ENCODE peak calls at places on chromosomes 6 and 20, in ten cellular contexts. D is aorta, V is left ventricle myocardium inferior, N is psoas muscle, S is keratinocyte, F is colonic mucosa, R is SJSA1, C is mesenchymal stem cell, K is testis, Z is tibial nerve. O is an unnamed sample. For H3K9me3, the result is how much of the 10 kb centered on the place peaks cover.

GRCh38 chr6:42402184-42402583 is 49.5 kb downstream of the TRERF1 start:
- DNase-seq in D (no peak), V (no peak), N (no peak), S (no peak), F (no peak), R (no peak), C (peak), K (no peak), Z (no peak), O (no peak)

GRCh38 chr6:134835998-134836397 is 113.9 kb downstream of the ALDH8A1 start:
- DNase-seq in D (no peak), V (no peak), N (no peak), S (no peak), F (no peak), R (no peak), C (no peak), K (no peak), Z (no peak), O (no peak)

GRCh38 chr6:79796197-79796596 is 151.2 kb downstream of the ELOVL4 start:
- DNase-seq in D (no peak), V (no peak), N (no peak), S (no peak), F (no peak), R (no peak), C (no peak), K (peak), Z (no peak), O (no peak)

GRCh38 chr6:138493413-138493812 is 5.9 kb downstream of the NHSL1 start:
- DNase-seq in D (no peak), V (no peak), N (no peak), S (peak), F (no peak), R (no peak), C (peak), K (no peak), Z (no peak), O (no peak)

GRCh38 chr6:37675100-37675499 is 22.6 kb downstream of the MDGA1 start:
- DNase-seq in D (no peak), V (no peak), N (no peak), S (no peak), F (no peak), R (no peak), C (no peak), K (no peak), Z (no peak), O (no peak)

GRCh38 chr20:3927486-3928291 is 38.5 kb downstream of the PANK2 start:
- DNase-seq in D (peak), V (no peak), N (no peak), S (no peak), F (no peak), R (no peak), C (peak), K (no peak), Z (no peak), O (no peak)

GRCh38 chr6:7541175-7542064 is at the start of gene DSP:
- DNase-seq in D (peak), V (peak), N (peak), S (no peak), F (peak), R (no peak), C (peak), K (peak), Z (no peak), O (no peak)

GRCh38 chr6:149446791-149447376 is 37.9 kb downstream of the ZC3H12D start:
- DNase-seq in D (peak), V (no peak), N (peak), S (no peak), F (no peak), R (no peak), C (no peak), K (no peak), Z (no peak), O (no peak)

GRCh38 chr20:29300579-29301551 is 1956.6 kb upstream of the DEFB115 start:
- DNase-seq in D (no peak), V (no peak), N (peak), S (no peak), F (no peak), R (no peak), C (no peak), K (no peak), Z (no peak), O (no peak)

GRCh38 chr20:39075731-39076130 is 113.6 kb downstream of the DHX35 start:
- DNase-seq in D (no peak), V (no peak), N (no peak), S (no peak), F (no peak), R (no peak), C (no peak), K (no peak), Z (no peak), O (no peak)

GRCh38 chr20:60048634-60049578 is 90.7 kb downstream of the CDH26 start:
- DNase-seq in D (peak), V (no peak), N (no peak), S (no peak), F (no peak), R (no peak), C (no peak), K (peak), Z (no peak), O (no peak)

GRCh38 chr6:29708432-29709177 is 14.6 kb upstream of the HLA-F start:
- DNase-seq in D (no peak), V (no peak), N (no peak), S (no peak), F (no peak), R (no peak), C (no peak), K (no peak), Z (no peak), O (peak)

GRCh38 chr6:153015094-153015645 is 12.7 kb upstream of the MTRF1L start:
- DNase-seq in D (no peak), V (no peak), N (no peak), S (no peak), F (no peak), R (no peak), C (no peak), K (no peak), Z (no peak), O (no peak)

GRCh38 chr20:47358672-47359532 is 2.4 kb upstream of the ZMYND8 start:
- DNase-seq in D (no peak), V (peak), N (peak), S (no peak), F (peak), R (peak), C (peak), K (peak), Z (peak), O (no peak)

GRCh38 chr6:51996296-51996947 is 91.0 kb downstream of the PKHD1 start:
- DNase-seq in D (no peak), V (no peak), N (no peak), S (no peak), F (no peak), R (no peak), C (no peak), K (no peak), Z (no peak), O (no peak)

GRCh38 chr20:6898928-6899327 is 131.4 kb downstream of the BMP2 start:
- DNase-seq in D (no peak), V (no peak), N (no peak), S (no peak), F (no peak), R (no peak), C (no peak), K (no peak), Z (no peak), O (no peak)

GRCh38 chr20:25353754-25354705 is 36.6 kb downstream of the ABHD12 start:
- DNase-seq in D (no peak), V (no peak), N (no peak), S (no peak), F (no peak), R (no peak), C (peak), K (no peak), Z (no peak), O (no peak)

GRCh38 chr6:53658992-53659391 is 6.6 kb downstream of the KLHL31 start:
- DNase-seq in D (no peak), V (no peak), N (no peak), S (no peak), F (no peak), R (no peak), C (no peak), K (no peak), Z (no peak), O (no peak)

GRCh38 chr6:2523061-2523460 is 227.7 kb downstream of the MYLK4 start:
- DNase-seq in D (no peak), V (no peak), N (no peak), S (peak), F (no peak), R (no peak), C (no peak), K (no peak), Z (no peak), O (no peak)

GRCh38 chr20:31897541-31897940 is 27.1 kb downstream of the TTLL9 start:
- DNase-seq in D (no peak), V (no peak), N (no peak), S (no peak), F (no peak), R (no peak), C (no peak), K (no peak), Z (no peak), O (no peak)

GRCh38 chr20:53265304-53265875 is 293.2 kb downstream of the TSHZ2 start:
- DNase-seq in D (no peak), V (no peak), N (no peak), S (no peak), F (no peak), R (no peak), C (no peak), K (no peak), Z (no peak), O (no peak)

GRCh38 chr6:117613920-117614535 is 11.7 kb upstream of the GOPC start:
- DNase-seq in D (no peak), V (no peak), N (no peak), S (no peak), F (no peak), R (peak), C (no peak), K (no peak), Z (no peak), O (no peak)

GRCh38 chr6:36979343-36979742 is 6.7 kb downstream of the MTCH1 start:
- DNase-seq in D (no peak), V (no peak), N (peak), S (no peak), F (peak), R (no peak), C (no peak), K (peak), Z (no peak), O (no peak)

GRCh38 chr6:63689421-63689820 is 53.8 kb downstream of the PHF3 start:
- DNase-seq in D (no peak), V (no peak), N (no peak), S (no peak), F (no peak), R (no peak), C (peak), K (no peak), Z (no peak), O (no peak)

GRCh38 chr6:130500693-130501092 is 134.9 kb downstream of the TMEM200A start:
- DNase-seq in D (no peak), V (no peak), N (no peak), S (no peak), F (no peak), R (no peak), C (peak), K (no peak), Z (no peak), O (no peak)

GRCh38 chr6:35021014-35021413 is 120.1 kb downstream of the TCP11 start:
- DNase-seq in D (no peak), V (peak), N (no peak), S (no peak), F (no peak), R (no peak), C (no peak), K (peak), Z (no peak), O (no peak)

GRCh38 chr6:6320901-6321300 is 439 bp upstream of the F13A1 start:
- DNase-seq in D (no peak), V (no peak), N (no peak), S (no peak), F (no peak), R (peak), C (peak), K (no peak), Z (no peak), O (no peak)

DNA sequence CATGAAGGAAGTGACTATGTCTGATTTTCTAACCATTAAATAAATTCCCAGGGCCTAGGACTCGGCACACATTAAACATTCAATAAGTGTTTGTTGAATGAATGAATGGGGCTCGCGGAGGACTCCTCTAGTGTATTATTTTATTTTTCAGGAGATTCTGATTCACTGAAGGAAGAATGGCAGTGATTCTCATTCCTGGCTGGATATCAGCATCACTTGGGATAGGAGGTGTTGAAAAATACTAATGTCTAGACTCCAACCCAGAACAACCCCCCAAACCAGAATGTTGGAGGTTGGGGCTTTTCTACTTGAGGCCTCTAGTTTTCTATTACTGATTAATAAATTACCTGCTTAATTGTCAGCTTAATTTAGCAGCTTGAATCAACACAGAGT is 195.4 kb downstream of the BTBD3 start:
- DNase-seq in D (no peak), V (no peak), N (no peak), S (no peak), F (no peak), R (no peak), C (no peak), K (no peak), Z (no peak), O (no peak)
- H3K9me3 ChIP-seq in D (under half), V (under half), N (under half), S (under half), F (under half), R (under half), C (under half), K (under half), Z (under half), O (under half)

GRCh38 chr6:121627761-121628160 is 192.3 kb downstream of the GJA1 start:
- DNase-seq in D (no peak), V (no peak), N (no peak), S (no peak), F (no peak), R (no peak), C (no peak), K (peak), Z (no peak), O (no peak)
- H3K9me3 ChIP-seq in D (under half), V (under half), N (under half), S (under half), F (under half), R (under half), C (under half), K (under half), Z (under half), O (under half)

DNA sequence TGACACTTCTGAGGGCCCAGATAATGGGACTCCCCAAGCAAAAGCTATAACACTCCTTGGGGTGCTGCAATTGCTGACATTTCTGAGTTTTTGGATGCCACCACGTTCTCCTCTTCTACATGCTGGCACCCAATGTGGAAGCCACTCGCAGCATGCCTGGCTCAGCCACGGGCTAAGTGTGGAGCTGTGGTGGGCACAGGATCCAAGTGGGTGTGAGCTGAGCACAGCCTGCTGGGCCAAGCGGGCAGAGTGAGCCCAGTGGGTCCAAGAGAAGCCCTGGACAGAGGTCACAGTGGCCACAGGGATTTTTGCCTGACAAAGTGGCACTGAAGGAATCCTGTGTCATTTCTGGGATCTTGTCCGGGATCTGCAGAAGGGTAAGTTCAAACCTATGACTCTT is 213.2 kb downstream of the C6orf118 start:
- DNase-seq in D (no peak), V (no peak), N (no peak), S (no peak), F (no peak), R (no peak), C (no peak), K (no peak), Z (no peak), O (no peak)
- H3K9me3 ChIP-seq in D (under half), V (half or more), N (under half), S (under half), F (under half), R (under half), C (under half), K (under half), Z (under half), O (under half)

GRCh38 chr6:26640806-26641205 is 18.7 kb downstream of the ZNF322 start:
- DNase-seq in D (no peak), V (no peak), N (no peak), S (no peak), F (no peak), R (no peak), C (no peak), K (no peak), Z (no peak), O (no peak)
- H3K9me3 ChIP-seq in D (under half), V (under half), N (under half), S (under half), F (under half), R (under half), C (half or more), K (under half), Z (under half), O (under half)

DNA sequence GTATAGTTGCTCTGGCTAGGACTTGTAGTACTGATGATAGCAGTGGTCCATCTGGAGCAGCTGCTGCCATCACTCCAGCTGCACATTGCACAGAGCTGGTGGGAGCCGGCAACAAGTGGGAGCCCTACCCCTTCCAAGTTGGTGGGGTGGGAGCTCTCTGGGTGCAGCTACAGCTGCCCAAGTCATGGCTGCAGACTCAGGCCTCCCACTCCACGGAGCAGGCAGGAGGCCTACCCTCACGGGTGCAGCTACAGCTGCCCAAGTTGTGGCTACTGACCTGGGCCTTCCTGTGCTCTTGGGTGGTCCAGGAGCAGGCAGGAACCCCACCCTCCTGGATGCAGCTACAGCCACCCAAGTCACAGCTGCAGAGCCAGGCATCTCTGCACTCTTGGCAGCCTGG is 32.1 kb upstream of the ASIP start:
- DNase-seq in D (no peak), V (no peak), N (no peak), S (no peak), F (no peak), R (no peak), C (no peak), K (no peak), Z (no peak), O (no peak)
- H3K9me3 ChIP-seq in D (under half), V (under half), N (under half), S (under half), F (under half), R (under half), C (half or more), K (under half), Z (under half), O (under half)

GRCh38 chr6:170188571-170189001 is 102.3 kb downstream of the DLL1 start:
- DNase-seq in D (no peak), V (no peak), N (no peak), S (no peak), F (peak), R (peak), C (no peak), K (peak), Z (no peak), O (no peak)
- H3K9me3 ChIP-seq in D (under half), V (under half), N (under half), S (under half), F (under half), R (under half), C (under half), K (under half), Z (under half), O (under half)

GRCh38 chr6:167337675-167338449 is 13.0 kb downstream of the TTLL2 start:
- DNase-seq in D (no peak), V (no peak), N (no peak), S (no peak), F (no peak), R (no peak), C (no peak), K (no peak), Z (no peak), O (no peak)
- H3K9me3 ChIP-seq in D (under half), V (under half), N (under half), S (under half), F (under half), R (under half), C (under half), K (under half), Z (under half), O (under half)

DNA sequence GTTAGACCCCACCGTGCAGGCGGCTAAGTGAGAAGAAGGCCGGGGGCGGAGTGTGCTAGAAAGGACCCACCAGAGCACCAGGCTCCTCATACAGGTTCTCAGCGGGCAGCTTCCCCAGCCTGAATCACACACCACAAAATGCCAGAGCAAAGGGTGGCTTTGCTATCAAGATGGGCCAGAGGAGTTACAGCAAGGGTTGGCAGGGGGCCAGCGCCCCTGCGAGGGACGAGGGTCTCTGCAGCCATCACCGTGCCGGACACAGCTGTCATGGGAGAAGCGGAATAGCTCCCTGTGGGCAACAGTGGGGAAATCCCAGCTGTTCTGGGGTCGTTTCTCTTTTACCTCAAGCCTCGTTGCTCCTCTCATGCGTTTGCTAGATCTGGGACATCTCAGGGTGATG is 206.3 kb downstream of the SMOC2 start:
- DNase-seq in D (no peak), V (no peak), N (no peak), S (no peak), F (no peak), R (no peak), C (no peak), K (no peak), Z (no peak), O (no peak)
- H3K9me3 ChIP-seq in D (under half), V (under half), N (under half), S (under half), F (under half), R (under half), C (under half), K (under half), Z (under half), O (under half)